ENCODE peak calls at places on chromosomes 12 and 14, in ten cellular contexts. T is activated CD8-positive, alpha-beta T cell treated with anti-CD3 and anti-CD28 coated beads, Interleukin-2, amount 10 ng/mL, durations not matched to agents 7 days and 5 days; I is head of caudate nucleus; N is activated CD4-positive, alpha-beta T cell treated with anti-CD3 and anti-CD28 coated beads for 48 hours; L is Caki2; S is keratinocyte; K is astrocyte of the spinal cord; Q is omental fat pad; R is effector memory CD8-positive, alpha-beta T cell; O is progenitor cell of endocrine pancreas. D is an unnamed sample.

GRCh38 chr12:25829192-25829591 is 129.3 kb upstream of the RASSF8 start:
- DNase-seq in T (no peak), I (no peak), N (no peak), L (peak), S (no peak), K (peak), Q (no peak), R (no peak), O (no peak), D (no peak)

GRCh38 chr14:92945959-92946846 is 23.3 kb downstream of the CHGA start:
- DNase-seq in T (no peak), I (no peak), N (no peak), L (peak), S (no peak), K (peak), Q (no peak), R (no peak), O (no peak), D (peak)

GRCh38 chr12:85156569-85156968 is 120.4 kb downstream of the LRRIQ1 start:
- DNase-seq in T (no peak), I (no peak), N (no peak), L (peak), S (no peak), K (no peak), Q (no peak), R (no peak), O (no peak), D (no peak)

GRCh38 chr14:90453401-90453951 is 56.6 kb downstream of the CALM1 start:
- DNase-seq in T (no peak), I (peak), N (no peak), L (no peak), S (no peak), K (peak), Q (no peak), R (no peak), O (no peak), D (peak)

GRCh38 chr14:92484132-92484823 is 29.3 kb upstream of the RIN3 start:
- DNase-seq in T (no peak), I (no peak), N (no peak), L (no peak), S (no peak), K (no peak), Q (no peak), R (no peak), O (no peak), D (no peak)

GRCh38 chr14:77812028-77812427 is 12.1 kb downstream of the ADCK1 start:
- DNase-seq in T (no peak), I (no peak), N (no peak), L (no peak), S (no peak), K (no peak), Q (no peak), R (no peak), O (no peak), D (no peak)

GRCh38 chr12:88763536-88764100 is 183.3 kb upstream of the KITLG start:
- DNase-seq in T (no peak), I (no peak), N (no peak), L (no peak), S (no peak), K (no peak), Q (no peak), R (no peak), O (no peak), D (no peak)

GRCh38 chr12:1908758-1909157 is 9.7 kb downstream of the CACNA2D4 start:
- DNase-seq in T (no peak), I (no peak), N (no peak), L (no peak), S (no peak), K (no peak), Q (no peak), R (no peak), O (no peak), D (peak)

GRCh38 chr12:51199546-51199945 is 18.3 kb downstream of the POU6F1 start:
- DNase-seq in T (no peak), I (no peak), N (no peak), L (no peak), S (no peak), K (no peak), Q (no peak), R (no peak), O (no peak), D (no peak)

GRCh38 chr12:106341086-106341879 is 16.3 kb upstream of the POLR3B start:
- DNase-seq in T (no peak), I (no peak), N (no peak), L (no peak), S (no peak), K (no peak), Q (no peak), R (no peak), O (no peak), D (no peak)

GRCh38 chr12:96157427-96157826 is 36.7 kb upstream of the ELK3 start:
- DNase-seq in T (no peak), I (no peak), N (no peak), L (no peak), S (no peak), K (no peak), Q (no peak), R (no peak), O (no peak), D (no peak)

GRCh38 chr14:85788834-85789233 is 258.9 kb downstream of the FLRT2 start:
- DNase-seq in T (no peak), I (no peak), N (no peak), L (no peak), S (no peak), K (no peak), Q (no peak), R (no peak), O (no peak), D (no peak)

GRCh38 chr12:110743571-110744093 is 941 bp upstream of the PPP1CC start:
- DNase-seq in T (no peak), I (no peak), N (no peak), L (no peak), S (no peak), K (no peak), Q (peak), R (no peak), O (peak), D (no peak)

GRCh38 chr12:95976416-95976832 is 19.7 kb downstream of the HAL start:
- DNase-seq in T (no peak), I (no peak), N (no peak), L (no peak), S (no peak), K (peak), Q (no peak), R (no peak), O (no peak), D (no peak)

GRCh38 chr12:47993491-47993890 is 10.8 kb downstream of the COL2A1 start:
- DNase-seq in T (no peak), I (no peak), N (no peak), L (no peak), S (no peak), K (no peak), Q (no peak), R (no peak), O (no peak), D (no peak)

GRCh38 chr12:65918057-65918456 is 93.8 kb downstream of the HMGA2 start:
- DNase-seq in T (no peak), I (no peak), N (no peak), L (no peak), S (no peak), K (no peak), Q (no peak), R (no peak), O (no peak), D (no peak)

GRCh38 chr12:10849425-10849878 is at the start of gene PRR4:
- DNase-seq in T (peak), I (no peak), N (no peak), L (no peak), S (no peak), K (peak), Q (no peak), R (peak), O (no peak), D (no peak)

GRCh38 chr14:47557894-47558293 is 117.5 kb downstream of the MDGA2 start:
- DNase-seq in T (no peak), I (no peak), N (no peak), L (no peak), S (no peak), K (no peak), Q (no peak), R (no peak), O (no peak), D (no peak)

GRCh38 chr14:102518063-102518648 is 8.6 kb upstream of the ANKRD9 start:
- DNase-seq in T (no peak), I (no peak), N (no peak), L (no peak), S (no peak), K (no peak), Q (no peak), R (no peak), O (no peak), D (no peak)

GRCh38 chr12:27257104-27257848 is 13.2 kb downstream of the STK38L start:
- DNase-seq in T (no peak), I (no peak), N (no peak), L (no peak), S (no peak), K (no peak), Q (no peak), R (no peak), O (no peak), D (no peak)

GRCh38 chr14:100735271-100735670 is 8.6 kb downstream of the DLK1 start:
- DNase-seq in T (no peak), I (no peak), N (no peak), L (no peak), S (no peak), K (no peak), Q (no peak), R (no peak), O (no peak), D (no peak)

GRCh38 chr12:66044731-66045130 is 85.8 kb downstream of the LLPH start:
- DNase-seq in T (no peak), I (no peak), N (no peak), L (no peak), S (no peak), K (peak), Q (no peak), R (no peak), O (no peak), D (no peak)

GRCh38 chr14:68749487-68750475 is 43.1 kb downstream of the ZFP36L1 start:
- DNase-seq in T (no peak), I (no peak), N (no peak), L (no peak), S (no peak), K (no peak), Q (no peak), R (no peak), O (no peak), D (no peak)

GRCh38 chr12:76337583-76337982 is 10.6 kb downstream of the BBS10 start:
- DNase-seq in T (no peak), I (no peak), N (no peak), L (no peak), S (no peak), K (peak), Q (no peak), R (no peak), O (no peak), D (no peak)

GRCh38 chr14:75040959-75041358 is 10.3 kb downstream of the MLH3 start:
- DNase-seq in T (no peak), I (no peak), N (no peak), L (no peak), S (no peak), K (no peak), Q (no peak), R (no peak), O (no peak), D (no peak)